ENCODE peak calls at places on chromosomes 6 and 20, in six cellular contexts. One of them, this sample, is unnamed.
A peak's percentile ranks its signal among the peaks of the same experiment; 100 is the strongest.

GRCh38 chr20:48606117-48606840 is 221.5 kb downstream of the PREX1 start:
- DNase-seq in stomach: no peak
- DNase-seq in SK-N-SH: no peak
- DNase-seq in breast epithelium: no peak
- DNase-seq in HepG2: no peak
- DNase-seq in transverse colon: peak; percentile 2
- DNase-seq in this sample: no peak

GRCh38 chr6:2766767-2767314 is 1.6 kb downstream of the WRNIP1 start:
- DNase-seq in stomach: no peak
- DNase-seq in HepG2: no peak
- DNase-seq in SK-N-SH: no peak
- DNase-seq in breast epithelium: no peak
- DNase-seq in transverse colon: no peak
- DNase-seq in this sample: no peak

GRCh38 chr20:49570828-49571552 is 3.1 kb upstream of the PTGIS start:
- DNase-seq in HepG2: no peak
- DNase-seq in transverse colon: no peak
- DNase-seq in breast epithelium: no peak
- DNase-seq in SK-N-SH: no peak
- DNase-seq in stomach: no peak
- DNase-seq in this sample: no peak

GRCh38 chr20:57498425-57499400 is 26.2 kb downstream of the CTCFL start:
- DNase-seq in stomach: no peak
- DNase-seq in HepG2: no peak
- DNase-seq in transverse colon: no peak
- DNase-seq in SK-N-SH: peak; percentile 60
- DNase-seq in breast epithelium: no peak
- DNase-seq in this sample: no peak

GRCh38 chr6:110999634-111000270 is 17.9 kb downstream of the RPF2 start:
- DNase-seq in HepG2: peak; percentile 22
- DNase-seq in stomach: no peak
- DNase-seq in breast epithelium: no peak
- DNase-seq in transverse colon: no peak
- DNase-seq in SK-N-SH: no peak
- DNase-seq in this sample: no peak

GRCh38 chr6:87723727-87724078 is 21.7 kb upstream of the AKIRIN2 start:
- DNase-seq in stomach: no peak
- DNase-seq in transverse colon: no peak
- DNase-seq in SK-N-SH: no peak
- DNase-seq in breast epithelium: no peak
- DNase-seq in HepG2: no peak
- DNase-seq in this sample: no peak

GRCh38 chr6:8904754-8905153 is 469.4 kb upstream of the SLC35B3 start:
- DNase-seq in HepG2: peak; percentile 10
- DNase-seq in stomach: no peak
- DNase-seq in SK-N-SH: peak; percentile 12
- DNase-seq in transverse colon: no peak
- DNase-seq in breast epithelium: no peak
- DNase-seq in this sample: no peak

GRCh38 chr20:9241721-9242427 is 173.0 kb downstream of the PLCB4 start:
- DNase-seq in breast epithelium: no peak
- DNase-seq in SK-N-SH: no peak
- DNase-seq in HepG2: no peak
- DNase-seq in stomach: no peak
- DNase-seq in transverse colon: peak; percentile 19
- DNase-seq in this sample: no peak

GRCh38 chr20:409697-410559 is 1.8 kb downstream of the RBCK1 start:
- DNase-seq in HepG2: no peak
- DNase-seq in stomach: no peak
- DNase-seq in transverse colon: peak; percentile 55
- DNase-seq in breast epithelium: no peak
- DNase-seq in SK-N-SH: no peak
- DNase-seq in this sample: no peak

GRCh38 chr20:4043801-4044200 is 28.4 kb upstream of the RNF24 start:
- DNase-seq in stomach: no peak
- DNase-seq in HepG2: no peak
- DNase-seq in transverse colon: no peak
- DNase-seq in SK-N-SH: no peak
- DNase-seq in breast epithelium: no peak
- DNase-seq in this sample: no peak

GRCh38 chr20:17431621-17432364 is 99.4 kb downstream of the BFSP1 start:
- DNase-seq in HepG2: peak; percentile 57
- DNase-seq in transverse colon: peak; percentile 34
- DNase-seq in breast epithelium: no peak
- DNase-seq in SK-N-SH: peak; percentile 69
- DNase-seq in stomach: peak; percentile 51
- DNase-seq in this sample: peak; percentile 33

GRCh38 chr6:132021552-132022375 is 70.6 kb upstream of the CCN2 start:
- DNase-seq in HepG2: peak; percentile 96
- DNase-seq in breast epithelium: peak; percentile 47
- DNase-seq in stomach: no peak
- DNase-seq in transverse colon: no peak
- DNase-seq in SK-N-SH: no peak
- DNase-seq in this sample: no peak

GRCh38 chr20:24662756-24663399 is 193.4 kb downstream of the SYNDIG1 start:
- DNase-seq in SK-N-SH: peak; percentile 71
- DNase-seq in stomach: no peak
- DNase-seq in transverse colon: no peak
- DNase-seq in HepG2: no peak
- DNase-seq in breast epithelium: no peak
- DNase-seq in this sample: no peak

GRCh38 chr6:46484081-46484820 is 7.0 kb downstream of the RCAN2 start:
- DNase-seq in HepG2: no peak
- DNase-seq in transverse colon: no peak
- DNase-seq in SK-N-SH: no peak
- DNase-seq in stomach: no peak
- DNase-seq in breast epithelium: no peak
- DNase-seq in this sample: no peak

GRCh38 chr20:13119583-13119982 is 101.5 kb upstream of the ISM1 start:
- DNase-seq in SK-N-SH: peak; percentile 51
- DNase-seq in transverse colon: peak; percentile 11
- DNase-seq in breast epithelium: peak; percentile 24
- DNase-seq in HepG2: peak; percentile 84
- DNase-seq in stomach: no peak
- DNase-seq in this sample: peak; percentile 49

GRCh38 chr6:79750806-79751205 is 119.7 kb downstream of the SH3BGRL2 start:
- DNase-seq in breast epithelium: no peak
- DNase-seq in transverse colon: no peak
- DNase-seq in HepG2: no peak
- DNase-seq in SK-N-SH: no peak
- DNase-seq in stomach: no peak
- DNase-seq in this sample: no peak

GRCh38 chr6:24431045-24431451 is 28.3 kb downstream of the MRS2 start:
- DNase-seq in HepG2: peak; percentile 65
- DNase-seq in transverse colon: no peak
- DNase-seq in breast epithelium: no peak
- DNase-seq in SK-N-SH: peak; percentile 66
- DNase-seq in stomach: no peak
- DNase-seq in this sample: no peak

GRCh38 chr20:59948828-59949720 is 8.9 kb downstream of the FAM217B start:
- DNase-seq in SK-N-SH: peak; percentile 44
- DNase-seq in transverse colon: no peak
- DNase-seq in HepG2: peak; percentile 63
- DNase-seq in breast epithelium: no peak
- DNase-seq in stomach: no peak
- DNase-seq in this sample: peak; percentile 34

GRCh38 chr6:16712931-16713484 is 48.3 kb downstream of the ATXN1 start:
- DNase-seq in SK-N-SH: no peak
- DNase-seq in transverse colon: peak; percentile 35
- DNase-seq in breast epithelium: no peak
- DNase-seq in HepG2: no peak
- DNase-seq in stomach: no peak
- DNase-seq in this sample: peak; percentile 21

GRCh38 chr6:133201231-133201630 is 39.9 kb upstream of the EYA4 start:
- DNase-seq in breast epithelium: no peak
- DNase-seq in stomach: no peak
- DNase-seq in HepG2: no peak
- DNase-seq in SK-N-SH: no peak
- DNase-seq in transverse colon: no peak
- DNase-seq in this sample: no peak

GRCh38 chr6:22926613-22927348 is 357.4 kb downstream of the HDGFL1 start:
- DNase-seq in stomach: no peak
- DNase-seq in breast epithelium: no peak
- DNase-seq in HepG2: no peak
- DNase-seq in transverse colon: no peak
- DNase-seq in SK-N-SH: peak; percentile 51
- DNase-seq in this sample: no peak

GRCh38 chr6:44697333-44697732 is 309.8 kb downstream of the CDC5L start:
- DNase-seq in SK-N-SH: no peak
- DNase-seq in HepG2: no peak
- DNase-seq in transverse colon: no peak
- DNase-seq in breast epithelium: no peak
- DNase-seq in stomach: no peak
- DNase-seq in this sample: no peak

GRCh38 chr6:69138893-69139494 is 503.9 kb downstream of the ADGRB3 start:
- DNase-seq in transverse colon: no peak
- DNase-seq in HepG2: no peak
- DNase-seq in stomach: no peak
- DNase-seq in SK-N-SH: no peak
- DNase-seq in breast epithelium: peak; percentile 27
- DNase-seq in this sample: no peak

GRCh38 chr20:56382696-56383095 is 9.3 kb downstream of the AURKA start:
- DNase-seq in stomach: no peak
- DNase-seq in transverse colon: no peak
- DNase-seq in breast epithelium: no peak
- DNase-seq in SK-N-SH: no peak
- DNase-seq in HepG2: no peak
- DNase-seq in this sample: no peak

GRCh38 chr6:130050230-130050629 is 31.8 kb downstream of the L3MBTL3 start:
- DNase-seq in breast epithelium: no peak
- DNase-seq in HepG2: no peak
- DNase-seq in SK-N-SH: no peak
- DNase-seq in transverse colon: no peak
- DNase-seq in stomach: no peak
- DNase-seq in this sample: no peak

GRCh38 chr6:134295953-134296553 is 21.9 kb downstream of the SGK1 start:
- DNase-seq in HepG2: peak; percentile 54
- DNase-seq in breast epithelium: no peak
- DNase-seq in stomach: no peak
- DNase-seq in SK-N-SH: no peak
- DNase-seq in transverse colon: no peak
- DNase-seq in this sample: no peak

GRCh38 chr6:136920858-136921520 is 1.1 kb upstream of the SLC35D3 start:
- DNase-seq in HepG2: no peak
- DNase-seq in SK-N-SH: peak; percentile 75
- DNase-seq in stomach: no peak
- DNase-seq in breast epithelium: no peak
- DNase-seq in transverse colon: peak; percentile 39
- DNase-seq in this sample: no peak

GRCh38 chr20:62554214-62554897 is 78.6 kb upstream of the GATA5 start:
- DNase-seq in HepG2: no peak
- DNase-seq in breast epithelium: no peak
- DNase-seq in transverse colon: no peak
- DNase-seq in stomach: no peak
- DNase-seq in SK-N-SH: no peak
- DNase-seq in this sample: no peak

GRCh38 chr6:81895511-81896185 is 143.2 kb upstream of the TENT5A start:
- DNase-seq in HepG2: peak; percentile 6
- DNase-seq in transverse colon: no peak
- DNase-seq in breast epithelium: no peak
- DNase-seq in stomach: no peak
- DNase-seq in SK-N-SH: no peak
- DNase-seq in this sample: no peak

DNA sequence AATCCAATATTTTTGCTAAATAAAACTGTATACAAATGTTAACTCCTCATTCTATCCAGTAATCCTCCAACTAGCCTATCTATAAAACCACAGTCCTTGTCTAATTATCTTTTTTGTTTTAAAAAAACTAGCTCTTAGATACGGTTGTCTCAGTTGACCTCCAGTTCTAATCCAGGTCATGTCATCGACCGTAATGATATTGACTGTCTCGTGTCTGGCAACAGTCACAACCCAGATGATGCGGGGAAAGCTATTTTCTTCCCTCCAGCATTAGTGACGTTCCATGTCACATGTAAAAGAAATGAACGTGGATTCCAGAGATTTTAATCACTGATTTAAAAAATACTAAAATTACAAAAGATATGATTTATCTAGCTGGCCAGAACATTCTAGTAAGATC is 35.5 kb downstream of the HEBP2 start:
- DNase-seq in stomach: no peak
- DNase-seq in SK-N-SH: no peak
- DNase-seq in HepG2: no peak
- DNase-seq in transverse colon: no peak
- DNase-seq in breast epithelium: no peak
- DNase-seq in this sample: no peak
- TF ChIP-seq POLR2AphosphoS5 in stomach: no peak
- TF ChIP-seq POLR2AphosphoS5 in SK-N-SH: no peak
- TF ChIP-seq POLR2AphosphoS5 in HepG2: no peak
- TF ChIP-seq POLR2AphosphoS5 in transverse colon: no peak
- TF ChIP-seq POLR2AphosphoS5 in breast epithelium: no peak
- TF ChIP-seq POLR2AphosphoS5 in this sample: no peak

GRCh38 chr20:44942264-44942973 is 17.8 kb downstream of the TOMM34 start:
- DNase-seq in breast epithelium: no peak
- DNase-seq in stomach: no peak
- DNase-seq in transverse colon: no peak
- DNase-seq in HepG2: peak; percentile 21
- DNase-seq in SK-N-SH: no peak
- DNase-seq in this sample: no peak
- TF ChIP-seq CTCF in breast epithelium: no peak
- TF ChIP-seq CTCF in stomach: no peak
- TF ChIP-seq CTCF in transverse colon: no peak
- TF ChIP-seq CTCF in HepG2: peak; percentile 47
- TF ChIP-seq CTCF in SK-N-SH: peak; percentile 12
- TF ChIP-seq CTCF in this sample: no peak

DNA sequence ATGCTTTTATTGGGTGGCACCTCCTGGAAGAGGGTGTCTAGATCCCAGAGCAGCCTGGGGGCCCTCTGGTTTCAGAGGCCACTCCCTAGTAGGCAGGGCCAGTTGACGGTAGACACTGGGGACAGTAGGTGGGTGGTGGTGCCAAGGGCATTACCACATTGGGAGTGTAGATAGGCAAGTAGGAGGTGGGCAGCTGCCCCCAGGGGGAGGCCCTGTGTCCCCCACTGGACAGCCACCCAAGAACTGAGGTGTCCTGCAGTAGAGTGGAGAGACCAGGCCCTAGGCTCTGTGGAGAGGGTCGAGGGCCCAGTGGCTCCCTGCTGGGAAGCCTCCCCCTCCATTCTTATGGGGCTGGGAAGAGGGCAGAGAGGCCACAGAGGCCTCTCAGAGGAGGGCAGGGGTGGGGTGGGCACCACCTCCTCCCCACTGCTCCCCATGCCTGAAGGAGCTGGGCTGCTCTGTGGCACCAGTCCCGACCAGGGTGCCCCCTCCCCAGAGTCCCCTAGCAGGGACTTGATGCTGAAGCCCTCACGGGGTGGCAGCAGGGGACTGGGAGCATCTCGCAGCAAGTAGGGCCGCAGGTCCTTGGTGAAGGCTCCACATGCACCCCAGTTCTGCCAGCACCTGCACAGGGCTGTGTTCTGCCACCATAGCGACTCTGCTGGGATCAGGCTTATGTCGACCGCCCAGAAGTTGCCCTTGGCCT is 305.0 kb upstream of the KCNQ5 start:
- DNase-seq in SK-N-SH: no peak
- DNase-seq in transverse colon: no peak
- DNase-seq in HepG2: no peak
- DNase-seq in stomach: no peak
- DNase-seq in breast epithelium: no peak
- DNase-seq in this sample: no peak
- TF ChIP-seq POLR2AphosphoS5 in SK-N-SH: no peak
- TF ChIP-seq POLR2AphosphoS5 in transverse colon: no peak
- TF ChIP-seq POLR2AphosphoS5 in HepG2: no peak
- TF ChIP-seq POLR2AphosphoS5 in stomach: no peak
- TF ChIP-seq POLR2AphosphoS5 in breast epithelium: no peak
- TF ChIP-seq POLR2AphosphoS5 in this sample: no peak

GRCh38 chr6:108497883-108498282 is 62.8 kb upstream of the FOXO3 start:
- DNase-seq in HepG2: peak; percentile 45
- DNase-seq in transverse colon: peak; percentile 12
- DNase-seq in SK-N-SH: peak; percentile 44
- DNase-seq in stomach: no peak
- DNase-seq in breast epithelium: no peak
- DNase-seq in this sample: no peak
- TF ChIP-seq CTCF in HepG2: peak; percentile 62
- TF ChIP-seq CTCF in transverse colon: peak; percentile 35
- TF ChIP-seq CTCF in SK-N-SH: peak; percentile 54
- TF ChIP-seq CTCF in stomach: no peak
- TF ChIP-seq CTCF in breast epithelium: peak; percentile 19
- TF ChIP-seq CTCF in this sample: no peak